ENCODE peak calls at places on chromosomes 5 and 9, in nine cellular contexts. X is GM04504; P is AG04449; C is cardiac muscle cell; M is sigmoid colon; K is retina; V is GM03348; T is testis; D is activated naive CD4-positive, alpha-beta T cell treated with Interleukin-2 at 50 U/mL for 16 hours. Q is an unnamed sample.

GRCh38 chr9:129885018-129885669 is 49.9 kb downstream of the USP20 start:
- DNase-seq in X (no peak), M (peak), K (peak), D (peak), P (no peak), T (peak), C (no peak), V (peak), Q (no peak)

GRCh38 chr5:98314262-98314661 is 459.2 kb upstream of the RGMB start:
- DNase-seq in M (no peak), V (peak), P (peak), T (no peak), C (peak), K (no peak), X (peak), D (no peak), Q (peak)

GRCh38 chr9:137745541-137745991 is 126.8 kb downstream of the EHMT1 start:
- DNase-seq in V (no peak), D (no peak), T (no peak), C (no peak), P (no peak), K (peak), M (no peak), X (no peak), Q (no peak)

GRCh38 chr9:88533951-88534455 is 975 bp upstream of the NXNL2 start:
- DNase-seq in K (peak), X (no peak), V (no peak), M (peak), T (peak), P (no peak), C (peak), D (no peak), Q (no peak)

GRCh38 chr5:102547659-102548058 is 48.9 kb upstream of the SLCO6A1 start:
- DNase-seq in C (no peak), P (no peak), X (no peak), D (no peak), M (no peak), K (no peak), T (no peak), V (peak), Q (no peak)

GRCh38 chr5:39783756-39784421 is 359.1 kb upstream of the DAB2 start:
- DNase-seq in K (no peak), P (no peak), M (no peak), V (peak), T (no peak), D (no peak), C (no peak), X (no peak), Q (no peak)

GRCh38 chr5:141636413-141637265 is at the start of the genes HDAC3 and RELL2:
- DNase-seq in D (peak), T (peak), M (peak), V (peak), P (no peak), K (peak), C (peak), X (peak), Q (peak)

GRCh38 chr9:110936719-110937452 is 101.4 kb downstream of the LPAR1 start:
- DNase-seq in K (no peak), M (no peak), V (peak), C (peak), T (no peak), P (peak), X (peak), D (no peak), Q (no peak)

GRCh38 chr5:139473565-139473964 is 2.8 kb downstream of the SMIM33 start:
- DNase-seq in V (no peak), P (no peak), K (no peak), C (peak), T (no peak), M (no peak), X (no peak), D (no peak), Q (no peak)

GRCh38 chr9:35729700-35730485 is 2.1 kb downstream of the TLN1 start:
- DNase-seq in V (peak), P (peak), K (peak), C (peak), D (peak), X (peak), M (peak), T (peak), Q (peak)

GRCh38 chr9:5388026-5388806 is 48.5 kb upstream of the RLN1 start:
- DNase-seq in K (no peak), C (peak), X (no peak), D (no peak), V (peak), M (no peak), P (no peak), T (no peak), Q (no peak)

GRCh38 chr5:157143127-157143959 is 678 bp upstream of the MED7 start:
- DNase-seq in T (peak), D (peak), P (no peak), M (peak), V (peak), K (peak), X (peak), C (peak), Q (no peak)